ENCODE peak calls at places on chromosomes 11 and 22, in nine cellular contexts. S is right atrium auricular region, I is left lung, V is IMR-90, G is pancreas, A is MM.1S, P is K562, E is A673, W is astrocyte. L is an unnamed sample.
A peak's percentile ranks its signal among the peaks of the same experiment; 100 is the strongest.

GRCh38 chr11:78030429-78031325 is 7.6 kb upstream of the KCTD14 start:
- DNase-seq in A (no peak), S (no peak), I (peak; percentile 85), G (peak; percentile 82), V (peak; percentile 50), W (peak; percentile 54), E (peak; percentile 95), P (no peak), L (peak; percentile 85)

GRCh38 chr11:17801166-17801565 is 66.6 kb downstream of the KCNC1 start:
- DNase-seq in S (no peak), E (no peak), V (no peak), G (no peak), A (no peak), W (no peak), I (no peak), P (no peak), L (no peak)

GRCh38 chr22:44444341-44445306 is 53.4 kb downstream of the RTL6 start:
- DNase-seq in W (no peak), V (no peak), E (no peak), A (no peak), P (peak; percentile 14), S (no peak), I (no peak), G (no peak), L (no peak)

GRCh38 chr11:45843158-45843924 is 3.9 kb upstream of the CRY2 start:
- DNase-seq in I (peak; percentile 95), W (peak; percentile 66), A (peak; percentile 88), S (peak; percentile 97), E (peak; percentile 98), G (peak; percentile 94), P (peak; percentile 91), V (peak; percentile 83), L (peak; percentile 88)

GRCh38 chr11:71339178-71339881 is 87.0 kb upstream of the SHANK2 start:
- DNase-seq in V (no peak), A (no peak), W (no peak), E (no peak), S (no peak), P (no peak), I (no peak), G (no peak), L (no peak)

GRCh38 chr11:30131535-30131934 is 99.3 kb upstream of the FSHB start:
- DNase-seq in P (no peak), S (no peak), E (no peak), V (no peak), I (no peak), W (no peak), A (no peak), G (no peak), L (no peak)

GRCh38 chr22:30310881-30311771 is 15.6 kb downstream of the TBC1D10A start:
- DNase-seq in W (peak; percentile 71), S (peak; percentile 84), I (no peak), P (no peak), A (no peak), E (no peak), G (peak; percentile 84), V (peak; percentile 61), L (peak; percentile 58)

GRCh38 chr11:126451211-126451802 is 95.8 kb downstream of the ST3GAL4 start:
- DNase-seq in S (no peak), E (no peak), G (no peak), V (no peak), A (no peak), I (no peak), W (no peak), P (no peak), L (no peak)

GRCh38 chr11:130508913-130509312 is 60.5 kb downstream of the ADAMTS15 start:
- DNase-seq in W (no peak), E (no peak), G (no peak), V (no peak), S (no peak), A (no peak), I (no peak), P (no peak), L (no peak)

GRCh38 chr11:1203505-1204271 is 19.2 kb upstream of the MUC5B start:
- DNase-seq in W (no peak), E (no peak), A (no peak), G (no peak), I (peak; percentile 65), S (no peak), P (no peak), V (no peak), L (peak; percentile 69)

GRCh38 chr11:104856607-104857006 is 41.7 kb downstream of the CASP12 start:
- DNase-seq in G (no peak), S (no peak), P (no peak), A (no peak), E (no peak), V (no peak), W (no peak), I (no peak), L (no peak)

GRCh38 chr11:15501566-15501965 is 386.8 kb downstream of the INSC start:
- DNase-seq in P (no peak), W (no peak), V (no peak), E (no peak), S (no peak), I (no peak), G (no peak), A (no peak), L (no peak)

GRCh38 chr11:75516886-75517285 is 8.9 kb downstream of the GDPD5 start:
- DNase-seq in A (no peak), W (no peak), E (no peak), G (no peak), S (no peak), V (no peak), P (peak; percentile 68), I (no peak), L (no peak)
- H3K27ac ChIP-seq in A (no peak overlapping the region), W (no peak overlapping the region), E (no peak overlapping the region), G (no peak overlapping the region), S (no peak overlapping the region), V (no peak overlapping the region), P (no peak overlapping the region), I (no peak overlapping the region), L (no peak overlapping the region)

DNA sequence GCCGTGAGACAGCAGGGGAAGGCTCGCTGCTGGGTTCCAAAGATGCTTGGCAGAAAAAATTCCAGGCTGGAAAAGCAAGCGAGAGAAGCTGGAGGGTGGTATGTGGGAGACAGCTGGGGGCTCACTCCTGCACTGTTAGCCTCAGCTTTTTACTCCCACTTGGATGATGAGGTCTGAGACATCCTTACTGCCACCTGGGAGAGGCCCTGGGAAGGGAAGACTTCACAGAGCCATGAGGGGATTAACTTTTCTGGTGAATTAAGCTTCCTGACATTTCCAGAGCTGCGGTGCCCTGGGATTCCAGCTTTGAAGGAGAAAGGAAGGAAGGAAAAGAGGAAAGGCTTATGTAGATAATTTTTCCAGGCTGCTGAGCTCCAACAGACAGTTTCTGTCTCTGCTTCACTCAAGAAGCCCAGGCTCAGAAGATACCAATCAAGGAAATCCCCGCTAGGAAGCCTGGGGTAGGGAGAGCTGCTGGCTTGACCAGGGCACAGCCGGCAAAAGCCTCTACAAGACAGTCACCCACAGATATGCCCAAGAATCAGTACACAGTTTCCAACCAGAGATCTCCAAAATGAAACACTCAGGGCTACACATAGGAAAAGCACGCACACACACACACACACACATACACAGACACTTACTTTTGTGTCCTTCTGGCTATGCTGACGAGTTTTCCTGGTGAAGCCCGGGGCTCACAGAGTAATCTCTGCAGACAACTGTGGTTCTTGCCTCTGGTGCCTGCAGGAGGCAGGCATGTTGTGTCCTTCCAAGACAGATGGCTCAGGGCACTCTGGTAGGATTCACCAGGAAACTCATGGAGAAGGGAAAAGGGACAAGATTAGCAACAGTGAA is 907 bp downstream of the MCHR1 start:
- DNase-seq in E (peak; percentile 34), A (no peak), P (no peak), W (no peak), V (peak; percentile 31), S (no peak), I (no peak), G (no peak), L (no peak)
- TF ChIP-seq CTCF in E (peak; percentile 25), A (no peak), P (peak; percentile 6), W (no peak), V (no peak), S (no peak), I (no peak), G (no peak), L (no peak)

GRCh38 chr11:121417607-121418006 is 34.5 kb upstream of the SORL1 start:
- DNase-seq in W (no peak), P (no peak), I (no peak), A (no peak), V (no peak), G (no peak), S (no peak), E (no peak), L (no peak)

GRCh38 chr11:121420398-121420797 is 31.7 kb upstream of the SORL1 start:
- DNase-seq in V (no peak), A (peak; percentile 69), E (no peak), W (no peak), G (no peak), I (no peak), S (no peak), P (no peak), L (no peak)

GRCh38 chr11:121418625-121419114 is 33.4 kb upstream of the SORL1 start:
- DNase-seq in V (no peak), W (no peak), A (no peak), P (no peak), E (peak; percentile 52), I (no peak), G (no peak), S (no peak), L (no peak)

GRCh38 chr11:121421149-121421906 is 30.8 kb upstream of the SORL1 start:
- DNase-seq in V (no peak), G (no peak), P (peak; percentile 19), W (no peak), E (no peak), S (no peak), I (no peak), A (no peak), L (peak; percentile 71)

GRCh38 chr11:121419839-121420238 is 32.3 kb upstream of the SORL1 start:
- DNase-seq in I (no peak), E (no peak), P (no peak), A (no peak), V (no peak), G (no peak), W (no peak), S (no peak), L (no peak)
- H3K27ac ChIP-seq in I (no peak overlapping the region), E (no peak overlapping the region), P (no peak overlapping the region), A (peak overlapping the region; percentile 17), V (no peak overlapping the region), G (no peak overlapping the region), W (no peak overlapping the region), S (no peak overlapping the region), L (no peak overlapping the region)

DNA sequence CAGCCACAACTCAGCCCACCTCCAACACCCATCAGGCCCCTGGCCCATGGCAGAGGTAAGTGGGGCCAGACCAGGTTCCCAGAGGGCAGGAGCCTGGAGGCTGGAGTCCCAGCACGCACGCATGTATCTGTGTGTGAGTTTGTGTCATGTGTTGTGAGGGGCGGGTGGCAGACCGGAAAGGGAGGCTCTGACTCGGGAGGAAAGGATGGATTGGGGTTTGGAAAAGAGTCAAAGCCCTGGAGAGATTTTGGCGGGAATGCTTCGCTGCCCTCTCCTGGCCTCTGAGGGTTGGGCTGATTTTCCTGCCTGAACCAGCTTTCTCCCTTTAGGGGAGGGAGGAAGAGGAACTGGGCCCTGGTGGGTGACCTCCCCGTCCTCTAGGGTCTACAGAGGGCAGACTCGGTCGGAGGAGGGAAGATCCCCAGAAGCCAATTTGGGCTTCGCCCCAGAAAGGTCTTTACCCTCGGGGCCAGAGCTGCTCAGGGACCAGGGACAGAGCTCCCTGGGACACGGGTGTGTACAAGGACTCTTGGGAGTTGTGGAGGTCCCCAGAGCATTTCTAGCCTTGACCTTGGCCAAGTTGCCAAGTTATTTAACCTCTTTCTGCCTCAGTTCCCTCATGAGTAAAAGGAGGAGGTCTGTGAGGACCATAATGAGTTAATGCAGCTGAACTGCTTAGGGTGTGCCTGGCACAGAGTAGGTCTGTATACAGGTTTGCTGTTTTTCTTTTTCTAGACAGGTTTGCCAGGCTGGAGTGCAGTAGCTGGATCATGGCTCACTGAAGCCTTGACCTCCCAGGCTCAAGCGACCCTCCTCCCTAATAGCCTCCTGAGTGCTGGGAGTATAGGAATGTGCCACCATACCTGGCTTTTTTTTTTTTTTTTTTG is 6.9 kb downstream of the C11orf68 start:
- DNase-seq in P (peak; percentile 34), S (no peak), V (peak; percentile 87), A (no peak), W (peak; percentile 57), G (no peak), E (peak; percentile 90), I (no peak), L (peak; percentile 99)
- TF ChIP-seq CTCF in P (peak; percentile 76), S (no peak), V (peak; percentile 46), A (peak; percentile 49), W (no peak), G (no peak), E (peak; percentile 63), I (peak; percentile 25), L (peak; percentile 66)

L was measured in PC-3.